ENCODE peak calls at places on chromosomes 1 and 21, in eight cellular contexts. O is heart left ventricle, I is mucosa of descending colon, P is progenitor cell of endocrine pancreas, E is GM12865, R is psoas muscle, L is DND-41, S is BJ. X is an unnamed sample.

GRCh38 chr21:14869984-14870840 is 194.6 kb downstream of the NRIP1 start:
- DNase-seq in P (no peak), L (no peak), O (no peak), E (no peak), S (no peak), R (no peak), I (no peak), X (no peak)

GRCh38 chr1:226248091-226248490 is 24.6 kb downstream of the MIXL1 start:
- DNase-seq in L (no peak), O (no peak), E (peak; percentile 12), I (no peak), R (no peak), P (no peak), S (peak; percentile 6), X (no peak)

GRCh38 chr1:227131193-227131592 is 187.1 kb downstream of the CDC42BPA start:
- DNase-seq in I (no peak), E (peak; percentile 8), L (no peak), R (no peak), S (peak; percentile 3), P (no peak), O (no peak), X (peak; percentile 5)

GRCh38 chr21:33441489-33442477 is 38.0 kb downstream of the TMEM50B start:
- DNase-seq in P (no peak), S (peak; percentile 53), L (no peak), E (peak; percentile 93), O (no peak), I (peak; percentile 69), R (peak; percentile 37), X (no peak)

GRCh38 chr21:33026878-33027400 is 1.2 kb downstream of the OLIG2 start:
- DNase-seq in S (no peak), O (no peak), I (no peak), E (no peak), R (no peak), L (no peak), P (no peak), X (no peak)

GRCh38 chr1:101105877-101106276 is 80.3 kb upstream of the DPH5 start:
- DNase-seq in S (peak; percentile 11), R (no peak), P (no peak), I (no peak), O (no peak), E (no peak), L (no peak), X (peak; percentile 68)

GRCh38 chr1:169103002-169103401 is 3.5 kb upstream of the ATP1B1 start:
- DNase-seq in I (no peak), R (no peak), O (no peak), S (no peak), E (no peak), P (no peak), L (no peak), X (no peak)

GRCh38 chr1:21931171-21932093 is 5.7 kb downstream of the HSPG2 start:
- DNase-seq in L (no peak), E (no peak), S (peak; percentile 65), P (no peak), O (peak; percentile 84), I (peak; percentile 82), R (peak; percentile 86), X (no peak)

GRCh38 chr1:57019240-57019805 is 53.5 kb upstream of the C8B start:
- DNase-seq in P (no peak), I (no peak), S (no peak), O (no peak), E (no peak), R (no peak), L (no peak), X (no peak)

GRCh38 chr21:28699591-28700259 is 293.0 kb downstream of the LTN1 start:
- DNase-seq in I (no peak), S (no peak), E (no peak), O (no peak), L (no peak), R (no peak), P (no peak), X (no peak)

GRCh38 chr1:67429011-67429527 is 1.1 kb downstream of the SERBP1 start:
- DNase-seq in S (no peak), L (peak; percentile 37), E (peak; percentile 57), I (no peak), O (no peak), R (no peak), P (no peak), X (no peak)

GRCh38 chr1:36453600-36454388 is 3.5 kb upstream of the OSCP1 start:
- DNase-seq in E (no peak), R (no peak), P (no peak), L (no peak), O (no peak), S (no peak), I (no peak), X (no peak)

GRCh38 chr1:58939666-58940370 is 156.0 kb upstream of the JUN start:
- DNase-seq in R (no peak), P (no peak), S (no peak), E (no peak), L (no peak), O (no peak), I (no peak), X (no peak)

GRCh38 chr1:66431999-66432398 is 102.0 kb upstream of the SGIP1 start:
- DNase-seq in P (no peak), E (no peak), L (no peak), R (no peak), S (no peak), O (no peak), I (no peak), X (no peak)

GRCh38 chr21:41759926-41760325 is 6.9 kb downstream of the RIPK4 start:
- DNase-seq in E (no peak), P (no peak), L (no peak), I (no peak), O (no peak), R (no peak), S (no peak), X (no peak)

GRCh38 chr21:38875694-38876492 is 70.2 kb downstream of the ETS2 start:
- DNase-seq in R (no peak), S (peak; percentile 62), E (no peak), L (peak; percentile 58), P (no peak), I (no peak), O (no peak), X (peak; percentile 56)

GRCh38 chr1:61271412-61271789 is 189.0 kb downstream of the NFIA start:
- DNase-seq in R (no peak), I (no peak), S (no peak), O (no peak), E (no peak), L (no peak), P (no peak), X (no peak)

GRCh38 chr1:61269648-61270047 is 187.3 kb downstream of the NFIA start:
- DNase-seq in S (no peak), E (no peak), O (no peak), R (no peak), I (no peak), P (no peak), L (no peak), X (no peak)

GRCh38 chr1:61268546-61269243 is 186.3 kb downstream of the NFIA start:
- DNase-seq in R (no peak), O (no peak), S (no peak), P (no peak), L (no peak), E (no peak), I (no peak), X (no peak)

GRCh38 chr1:61270107-61270506 is 187.7 kb downstream of the NFIA start:
- DNase-seq in R (no peak), O (no peak), P (no peak), E (no peak), S (no peak), I (no peak), L (no peak), X (no peak)

DNA sequence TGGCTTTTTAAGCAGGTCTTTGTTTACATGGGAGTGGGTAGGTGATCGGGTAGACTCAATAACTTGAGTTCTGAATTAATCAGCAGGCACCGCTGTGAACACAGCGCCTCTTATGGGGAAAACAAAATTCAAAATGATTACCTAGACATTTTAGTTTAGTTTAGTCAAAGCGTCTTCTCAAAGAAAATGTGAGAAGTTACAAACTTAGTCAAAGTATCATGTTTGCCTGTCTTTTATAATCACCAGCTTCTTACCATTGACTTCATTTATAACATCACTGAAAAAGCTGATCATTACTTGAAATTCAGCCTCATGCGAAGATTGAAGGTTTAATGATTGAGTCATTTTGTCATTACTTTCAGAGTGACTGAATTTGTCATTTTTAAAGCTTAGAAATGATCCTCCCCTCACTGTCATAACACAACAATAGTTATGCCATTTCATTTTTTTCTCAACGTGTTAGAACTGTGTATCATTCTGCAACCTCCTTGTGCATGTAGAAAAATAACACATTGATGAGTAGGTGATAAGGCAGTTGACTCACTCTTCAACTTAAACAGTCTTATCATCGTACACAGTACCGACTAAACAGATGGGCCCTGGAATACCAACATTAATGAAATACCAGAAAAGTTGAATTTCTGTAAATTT is 188.5 kb downstream of the NFIA start:
- DNase-seq in I (no peak), O (no peak), P (no peak), E (no peak), S (no peak), R (no peak), L (no peak), X (no peak)
- TF ChIP-seq CTCF in I (no peak), O (no peak), P (no peak), E (no peak), S (no peak), R (no peak), L (no peak), X (no peak)

GRCh38 chr1:201551096-201551495 is 12.2 kb downstream of the NAV1 start:
- DNase-seq in R (no peak), S (no peak), O (no peak), I (no peak), P (no peak), L (no peak), E (no peak), X (no peak)
- TF ChIP-seq CTCF in R (no peak), S (no peak), O (no peak), I (no peak), P (no peak), L (no peak), E (no peak), X (no peak)

GRCh38 chr1:241639653-241640148 is 468 bp downstream of the CHML start:
- DNase-seq in I (peak; percentile 72), P (peak; percentile 17), O (peak; percentile 63), L (peak; percentile 47), E (peak; percentile 68), S (no peak), R (peak; percentile 25), X (no peak)
- TF ChIP-seq CTCF in I (no peak), P (no peak), O (no peak), L (no peak), E (no peak), S (no peak), R (no peak), X (no peak)

GRCh38 chr1:219539645-219540254 is 73.2 kb downstream of the ZC3H11B start:
- DNase-seq in P (no peak), L (no peak), E (no peak), S (no peak), R (no peak), O (no peak), I (no peak), X (no peak)

GRCh38 chr1:219541946-219542345 is 71.0 kb downstream of the ZC3H11B start:
- DNase-seq in S (no peak), L (no peak), P (no peak), O (no peak), R (no peak), I (no peak), E (no peak), X (no peak)

GRCh38 chr1:219548386-219548785 is 64.5 kb downstream of the ZC3H11B start:
- DNase-seq in I (no peak), L (no peak), P (no peak), O (no peak), E (no peak), R (no peak), S (no peak), X (no peak)

GRCh38 chr1:219542828-219543518 is 69.9 kb downstream of the ZC3H11B start:
- DNase-seq in I (no peak), E (no peak), O (no peak), L (no peak), S (no peak), P (no peak), R (no peak), X (no peak)

GRCh38 chr1:219544163-219544846 is 68.6 kb downstream of the ZC3H11B start:
- DNase-seq in L (no peak), O (no peak), I (no peak), R (no peak), E (no peak), P (no peak), S (no peak), X (no peak)
- TF ChIP-seq CTCF in L (no peak), O (peak; percentile 29), I (no peak), R (no peak), E (peak; percentile 13), P (no peak), S (peak; percentile 3), X (peak; percentile 21)